ENCODE peak calls at places on chromosomes 1 and 21, in six cellular contexts. F is SK-N-SH, Q is astrocyte, J is A549, O is HCT116, P is lower leg skin. Y is an unnamed sample.

GRCh38 chr1:153577624-153578051 is 12.0 kb upstream of the S100A2 start:
- DNase-seq in F (no peak), Q (no peak), J (no peak), O (no peak), P (no peak), Y (no peak)

GRCh38 chr1:3004285-3005205 is 16.7 kb upstream of the ACTRT2 start:
- DNase-seq in F (no peak), Q (no peak), J (no peak), O (no peak), P (peak), Y (no peak)

GRCh38 chr1:205365945-205366463 is 9.3 kb upstream of the KLHDC8A start:
- DNase-seq in F (no peak), Q (no peak), J (no peak), O (no peak), P (no peak), Y (peak)

GRCh38 chr1:116882866-116883265 is 26.9 kb upstream of the PTGFRN start:
- DNase-seq in F (no peak), Q (no peak), J (no peak), O (no peak), P (no peak), Y (no peak)

GRCh38 chr1:51439053-51439452 is 80.0 kb downstream of the EPS15 start:
- DNase-seq in F (no peak), Q (no peak), J (no peak), O (no peak), P (no peak), Y (no peak)

GRCh38 chr1:119613769-119614358 is 34.2 kb downstream of the ZNF697 start:
- DNase-seq in F (peak), Q (peak), J (peak), O (peak), P (peak), Y (peak)

GRCh38 chr1:84539972-84540371 is 33.6 kb upstream of the GNG5 start:
- DNase-seq in F (no peak), Q (peak), J (no peak), O (no peak), P (no peak), Y (peak)

GRCh38 chr1:111856411-111857135 is 100.9 kb downstream of the DDX20 start:
- DNase-seq in F (no peak), Q (no peak), J (no peak), O (no peak), P (no peak), Y (no peak)

GRCh38 chr1:160862151-160863061 is at the start of gene CD244:
- DNase-seq in F (no peak), Q (no peak), J (no peak), O (no peak), P (no peak), Y (no peak)

GRCh38 chr1:61052393-61053280 is 29.7 kb upstream of the NFIA start:
- DNase-seq in F (no peak), Q (no peak), J (no peak), O (no peak), P (no peak), Y (no peak)

GRCh38 chr21:25568230-25568629 is 39.1 kb downstream of the MRPL39 start:
- DNase-seq in F (no peak), Q (peak), J (no peak), O (no peak), P (no peak), Y (peak)

GRCh38 chr1:37438971-37439671 is 35.3 kb upstream of the ZC3H12A start:
- DNase-seq in F (no peak), Q (no peak), J (no peak), O (no peak), P (no peak), Y (no peak)

GRCh38 chr1:6125366-6125765 is 54.8 kb downstream of the CHD5 start:
- DNase-seq in F (no peak), Q (no peak), J (no peak), O (no peak), P (no peak), Y (no peak)

GRCh38 chr1:246528933-246529731 is 22.1 kb upstream of the SMYD3 start:
- DNase-seq in F (no peak), Q (no peak), J (no peak), O (no peak), P (peak), Y (no peak)

GRCh38 chr21:42237577-42237976 is 18.6 kb downstream of the ABCG1 start:
- DNase-seq in F (no peak), Q (no peak), J (no peak), O (no peak), P (no peak), Y (no peak)

GRCh38 chr1:226654508-226655124 is 84.5 kb downstream of the ITPKB start:
- DNase-seq in F (no peak), Q (no peak), J (no peak), O (no peak), P (no peak), Y (no peak)

DNA sequence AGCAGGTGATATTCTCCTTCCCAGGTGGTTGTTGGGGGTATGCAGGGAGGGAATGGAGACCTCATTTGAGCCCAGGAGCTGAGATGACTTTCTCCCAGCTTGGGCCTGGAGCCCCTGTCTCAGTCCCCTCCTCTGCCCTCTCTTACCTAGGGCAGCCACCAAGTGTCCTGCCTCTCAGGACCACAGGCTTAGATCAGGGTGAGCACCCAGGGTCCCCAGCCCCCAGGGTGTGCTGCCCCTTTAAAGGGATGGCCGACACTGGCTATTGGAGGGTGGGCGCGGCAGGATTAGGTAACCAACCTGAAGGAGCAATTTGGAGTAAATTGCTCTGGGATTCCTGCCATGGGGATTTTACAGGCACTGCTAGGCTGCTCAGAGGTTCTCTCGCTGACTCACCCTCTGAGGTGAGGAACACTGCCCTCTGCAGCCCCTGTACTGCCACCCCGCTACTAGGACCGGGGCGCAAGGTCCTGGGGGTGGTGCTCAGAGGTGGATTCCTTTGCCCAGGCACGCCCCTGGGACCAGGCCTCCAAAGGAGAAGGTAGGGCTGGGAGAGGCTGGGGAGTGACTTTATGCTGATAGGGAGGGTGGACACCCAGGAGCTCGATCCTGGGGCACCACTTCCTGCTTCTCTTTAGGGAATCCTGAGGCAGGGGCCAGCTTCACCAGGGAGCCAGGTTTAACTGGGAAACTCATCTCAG is 1.5 kb downstream of the RPS6KA1 start:
- DNase-seq in F (peak), Q (peak), J (peak), O (peak), P (no peak), Y (peak)
- TF ChIP-seq CTCF in F (peak), Q (no peak), J (peak), O (peak), P (no peak), Y (no peak)

GRCh38 chr1:151512801-151513625 is 1.8 kb downstream of the CGN start:
- DNase-seq in F (no peak), Q (no peak), J (no peak), O (no peak), P (no peak), Y (no peak)
- H3K4me3 ChIP-seq in F (no peak), Q (no peak), J (no peak), O (peak), P (no peak), Y (no peak)

DNA sequence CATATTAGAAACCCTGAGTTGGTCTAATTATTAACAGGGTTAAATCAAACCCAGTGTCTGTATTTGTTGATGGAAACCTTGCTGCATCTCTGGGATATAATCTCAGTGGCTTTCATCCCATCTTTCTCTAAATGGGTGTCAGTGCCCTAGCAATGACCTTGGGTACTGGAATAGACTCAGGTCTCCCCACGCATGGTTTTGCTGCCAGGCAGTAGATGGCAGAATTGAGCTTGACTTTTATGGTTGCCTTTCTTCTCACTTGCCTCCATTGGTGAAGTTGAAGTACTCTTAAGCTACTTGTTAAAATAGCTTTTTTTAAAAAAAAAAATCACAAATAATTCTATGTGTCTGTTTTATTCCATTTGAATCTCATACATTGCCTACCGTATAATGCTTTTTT is 81.8 kb upstream of the HMCN1 start:
- DNase-seq in F (no peak), Q (no peak), J (no peak), O (peak), P (no peak), Y (no peak)
- TF ChIP-seq CTCF in F (peak), Q (no peak), J (peak), O (peak), P (no peak), Y (no peak)

DNA sequence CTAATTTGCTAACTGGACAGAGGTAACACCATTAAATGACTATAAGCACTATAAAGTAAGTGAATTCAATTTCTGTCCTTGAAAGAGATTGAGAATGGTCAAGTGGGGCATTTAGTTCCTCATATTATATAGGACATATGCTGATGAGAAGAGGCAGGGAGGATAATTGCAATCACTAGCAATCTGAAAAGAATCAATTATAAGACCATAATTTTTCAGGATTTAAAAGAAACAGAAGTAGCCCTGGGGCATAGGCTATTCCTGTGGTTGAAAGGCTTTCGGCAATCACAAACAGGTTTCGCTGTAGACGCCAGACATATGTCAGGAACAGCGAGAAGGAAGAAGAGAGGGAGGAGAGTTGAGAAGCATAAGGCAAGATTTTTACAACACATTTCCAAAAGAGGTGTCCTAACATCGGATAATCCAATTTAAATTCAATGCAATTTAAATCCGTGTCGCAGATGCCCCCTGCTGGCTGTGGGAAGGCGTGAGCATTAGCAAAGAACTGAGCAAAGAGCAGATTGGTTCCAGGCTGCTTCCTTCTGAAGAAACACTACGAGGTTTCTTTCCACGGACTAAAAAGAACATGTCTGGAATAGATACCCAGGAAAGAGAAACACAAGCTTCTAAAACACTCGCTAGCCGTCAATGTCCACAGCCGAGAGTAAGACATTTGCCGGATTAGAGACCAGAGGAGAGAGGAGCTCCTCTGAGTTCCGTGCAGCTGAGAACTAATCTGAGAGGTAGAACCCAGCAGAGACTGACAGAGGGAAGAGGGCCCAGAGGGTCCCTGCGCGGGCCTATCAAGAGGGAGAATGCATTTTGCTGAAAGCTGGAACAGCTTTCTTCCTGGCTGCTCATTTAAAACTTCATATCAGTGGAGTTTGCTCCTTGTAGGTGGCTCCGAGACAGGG is 27.9 kb downstream of the RGS5 start:
- DNase-seq in F (peak), Q (peak), J (peak), O (peak), P (no peak), Y (peak)
- H3K4me3 ChIP-seq in F (peak), Q (no peak), J (no peak), O (no peak), P (no peak), Y (peak)

GRCh38 chr1:44885406-44885805 is 42.4 kb upstream of the PTCH2 start:
- DNase-seq in F (no peak), Q (no peak), J (no peak), O (no peak), P (no peak), Y (no peak)
- TF ChIP-seq CTCF in F (no peak), Q (no peak), J (no peak), O (no peak), P (no peak), Y (no peak)

GRCh38 chr1:65793359-65793732 is 651 bp downstream of the PDE4B start:
- DNase-seq in F (peak), Q (peak), J (no peak), O (no peak), P (no peak), Y (no peak)
- H3K4me3 ChIP-seq in F (peak), Q (peak), J (peak), O (no peak), P (no peak), Y (peak)

GRCh38 chr1:21534674-21535378 is 25.6 kb downstream of the ALPL start:
- DNase-seq in F (no peak), Q (peak), J (peak), O (peak), P (no peak), Y (peak)
- TF ChIP-seq CTCF in F (peak), Q (peak), J (peak), O (peak), P (no peak), Y (peak)

Y was measured in fibroblast of the aortic adventitia.